ENCODE peak calls at places on chromosomes 7 and 10, in five cellular contexts. One of them, this sample, is unnamed.

GRCh38 chr10:78260141-78260540 is 226.5 kb downstream of the RPS24 start:
- DNase-seq in AG04450: no peak
- DNase-seq in psoas muscle: no peak
- DNase-seq in ascending aorta: no peak
- DNase-seq in upper lobe of right lung: no peak
- DNase-seq in this sample: no peak

GRCh38 chr10:98170249-98171117 is 36.0 kb downstream of the R3HCC1L start:
- DNase-seq in upper lobe of right lung: no peak
- DNase-seq in psoas muscle: no peak
- DNase-seq in AG04450: peak
- DNase-seq in ascending aorta: no peak
- DNase-seq in this sample: peak

GRCh38 chr7:153022796-153023592 is 263.4 kb downstream of the ACTR3B start:
- DNase-seq in upper lobe of right lung: no peak
- DNase-seq in psoas muscle: no peak
- DNase-seq in AG04450: no peak
- DNase-seq in ascending aorta: no peak
- DNase-seq in this sample: no peak

GRCh38 chr7:2082357-2083038 is 150.2 kb downstream of the MAD1L1 start:
- DNase-seq in upper lobe of right lung: no peak
- DNase-seq in AG04450: peak
- DNase-seq in ascending aorta: no peak
- DNase-seq in psoas muscle: no peak
- DNase-seq in this sample: no peak

GRCh38 chr7:33946094-33946699 is 40.9 kb downstream of the BMPER start:
- DNase-seq in AG04450: no peak
- DNase-seq in upper lobe of right lung: no peak
- DNase-seq in psoas muscle: no peak
- DNase-seq in ascending aorta: no peak
- DNase-seq in this sample: no peak

GRCh38 chr10:78162867-78163266 is 129.2 kb downstream of the RPS24 start:
- DNase-seq in ascending aorta: no peak
- DNase-seq in AG04450: no peak
- DNase-seq in upper lobe of right lung: no peak
- DNase-seq in psoas muscle: no peak
- DNase-seq in this sample: no peak

GRCh38 chr7:130904031-130904757 is 170.2 kb upstream of the KLF14 start:
- DNase-seq in ascending aorta: no peak
- DNase-seq in psoas muscle: peak
- DNase-seq in upper lobe of right lung: no peak
- DNase-seq in AG04450: peak
- DNase-seq in this sample: no peak

GRCh38 chr7:584122-584465 is 64.4 kb upstream of the PDGFA start:
- DNase-seq in upper lobe of right lung: no peak
- DNase-seq in ascending aorta: no peak
- DNase-seq in AG04450: no peak
- DNase-seq in psoas muscle: peak
- DNase-seq in this sample: no peak

GRCh38 chr7:42624471-42624870 is 287.4 kb downstream of the C7orf25 start:
- DNase-seq in AG04450: no peak
- DNase-seq in psoas muscle: no peak
- DNase-seq in ascending aorta: no peak
- DNase-seq in upper lobe of right lung: no peak
- DNase-seq in this sample: no peak

GRCh38 chr10:60733189-60733815 is 45.0 kb upstream of the CDK1 start:
- DNase-seq in upper lobe of right lung: peak
- DNase-seq in psoas muscle: peak
- DNase-seq in AG04450: no peak
- DNase-seq in ascending aorta: no peak
- DNase-seq in this sample: no peak

GRCh38 chr10:3869036-3869435 is 84.0 kb upstream of the KLF6 start:
- DNase-seq in psoas muscle: no peak
- DNase-seq in ascending aorta: no peak
- DNase-seq in upper lobe of right lung: no peak
- DNase-seq in AG04450: no peak
- DNase-seq in this sample: no peak

GRCh38 chr10:121262774-121263406 is 335.4 kb downstream of the FGFR2 start:
- DNase-seq in AG04450: no peak
- DNase-seq in upper lobe of right lung: no peak
- DNase-seq in psoas muscle: no peak
- DNase-seq in ascending aorta: no peak
- DNase-seq in this sample: no peak

GRCh38 chr7:13448243-13448642 is 541.2 kb downstream of the ETV1 start:
- DNase-seq in ascending aorta: no peak
- DNase-seq in AG04450: no peak
- DNase-seq in psoas muscle: no peak
- DNase-seq in upper lobe of right lung: no peak
- DNase-seq in this sample: no peak

GRCh38 chr10:79488870-79489269 is 23.5 kb upstream of the EIF5AL1 start:
- DNase-seq in psoas muscle: no peak
- DNase-seq in AG04450: no peak
- DNase-seq in ascending aorta: no peak
- DNase-seq in upper lobe of right lung: no peak
- DNase-seq in this sample: no peak

GRCh38 chr10:92009445-92009844 is 85.9 kb downstream of the BTAF1 start:
- DNase-seq in upper lobe of right lung: no peak
- DNase-seq in AG04450: no peak
- DNase-seq in ascending aorta: no peak
- DNase-seq in psoas muscle: no peak
- DNase-seq in this sample: no peak

GRCh38 chr7:81925530-81925929 is 155.7 kb upstream of the HGF start:
- DNase-seq in AG04450: no peak
- DNase-seq in ascending aorta: no peak
- DNase-seq in psoas muscle: no peak
- DNase-seq in upper lobe of right lung: no peak
- DNase-seq in this sample: no peak

GRCh38 chr7:33640732-33641131 is 264.6 kb upstream of the BMPER start:
- DNase-seq in AG04450: no peak
- DNase-seq in upper lobe of right lung: no peak
- DNase-seq in ascending aorta: no peak
- DNase-seq in psoas muscle: no peak
- DNase-seq in this sample: no peak

GRCh38 chr7:151699920-151700319 is 177.0 kb downstream of the PRKAG2 start:
- DNase-seq in psoas muscle: no peak
- DNase-seq in AG04450: no peak
- DNase-seq in upper lobe of right lung: no peak
- DNase-seq in ascending aorta: no peak
- DNase-seq in this sample: no peak

GRCh38 chr10:20897146-20897834 is at the start of gene NEBL:
- DNase-seq in AG04450: no peak
- DNase-seq in upper lobe of right lung: no peak
- DNase-seq in ascending aorta: no peak
- DNase-seq in psoas muscle: no peak
- DNase-seq in this sample: no peak

GRCh38 chr7:30434140-30434799 is 44.3 kb downstream of the NOD1 start:
- DNase-seq in ascending aorta: no peak
- DNase-seq in AG04450: no peak
- DNase-seq in psoas muscle: no peak
- DNase-seq in upper lobe of right lung: no peak
- DNase-seq in this sample: no peak

GRCh38 chr7:108452707-108453106 is 3.5 kb downstream of the NRCAM start:
- DNase-seq in ascending aorta: no peak
- DNase-seq in upper lobe of right lung: no peak
- DNase-seq in AG04450: no peak
- DNase-seq in psoas muscle: no peak
- DNase-seq in this sample: peak

GRCh38 chr10:70693619-70694286 is 21.4 kb downstream of the ADAMTS14 start:
- DNase-seq in AG04450: peak
- DNase-seq in upper lobe of right lung: no peak
- DNase-seq in ascending aorta: no peak
- DNase-seq in psoas muscle: peak
- DNase-seq in this sample: no peak

GRCh38 chr10:112375721-112376577 is 2.0 kb downstream of the ACSL5 start:
- DNase-seq in psoas muscle: peak
- DNase-seq in AG04450: no peak
- DNase-seq in ascending aorta: no peak
- DNase-seq in upper lobe of right lung: peak
- DNase-seq in this sample: peak

GRCh38 chr7:135808206-135808605 is 59.6 kb upstream of the FAM180A start:
- DNase-seq in ascending aorta: no peak
- DNase-seq in AG04450: no peak
- DNase-seq in psoas muscle: peak
- DNase-seq in upper lobe of right lung: no peak
- DNase-seq in this sample: no peak

GRCh38 chr10:34492081-34492480 is 323.0 kb downstream of the PARD3 start:
- DNase-seq in upper lobe of right lung: no peak
- DNase-seq in psoas muscle: no peak
- DNase-seq in ascending aorta: no peak
- DNase-seq in AG04450: no peak
- DNase-seq in this sample: no peak

GRCh38 chr7:138880881-138881577 is 83.0 kb upstream of the ATP6V0A4 start:
- DNase-seq in AG04450: no peak
- DNase-seq in upper lobe of right lung: no peak
- DNase-seq in psoas muscle: peak
- DNase-seq in ascending aorta: no peak
- DNase-seq in this sample: no peak

GRCh38 chr10:10872706-10873276 is 144.9 kb upstream of the CELF2 start:
- DNase-seq in upper lobe of right lung: no peak
- DNase-seq in ascending aorta: no peak
- DNase-seq in psoas muscle: no peak
- DNase-seq in AG04450: no peak
- DNase-seq in this sample: no peak

GRCh38 chr10:76640765-76641164 is 996.8 kb downstream of the KCNMA1 start:
- DNase-seq in AG04450: peak
- DNase-seq in ascending aorta: no peak
- DNase-seq in upper lobe of right lung: no peak
- DNase-seq in psoas muscle: no peak
- DNase-seq in this sample: no peak

GRCh38 chr10:104322416-104322782 is 15.9 kb downstream of the ITPRIP start:
- DNase-seq in upper lobe of right lung: no peak
- DNase-seq in ascending aorta: no peak
- DNase-seq in psoas muscle: no peak
- DNase-seq in AG04450: no peak
- DNase-seq in this sample: no peak

GRCh38 chr7:27122075-27122910 is 8.3 kb downstream of the HOXA4 start:
- DNase-seq in ascending aorta: no peak
- DNase-seq in upper lobe of right lung: no peak
- DNase-seq in AG04450: no peak
- DNase-seq in psoas muscle: no peak
- DNase-seq in this sample: no peak

GRCh38 chr10:6204341-6205191 is 1.8 kb downstream of the PFKFB3 start:
- DNase-seq in ascending aorta: peak
- DNase-seq in psoas muscle: peak
- DNase-seq in AG04450: no peak
- DNase-seq in upper lobe of right lung: peak
- DNase-seq in this sample: no peak

GRCh38 chr7:149865437-149865836 is 8.3 kb upstream of the ATP6V0E2 start:
- DNase-seq in ascending aorta: no peak
- DNase-seq in upper lobe of right lung: no peak
- DNase-seq in AG04450: no peak
- DNase-seq in psoas muscle: no peak
- DNase-seq in this sample: no peak
- H3K4me3 ChIP-seq in ascending aorta: no peak
- H3K4me3 ChIP-seq in upper lobe of right lung: no peak
- H3K4me3 ChIP-seq in AG04450: no peak
- H3K4me3 ChIP-seq in psoas muscle: no peak
- H3K4me3 ChIP-seq in this sample: no peak

GRCh38 chr7:103296901-103297836 is at the start of gene PMPCB:
- DNase-seq in ascending aorta: peak
- DNase-seq in psoas muscle: peak
- DNase-seq in AG04450: peak
- DNase-seq in upper lobe of right lung: peak
- DNase-seq in this sample: peak
- TF ChIP-seq CTCF in ascending aorta: peak
- TF ChIP-seq CTCF in psoas muscle: peak
- TF ChIP-seq CTCF in AG04450: peak
- TF ChIP-seq CTCF in upper lobe of right lung: peak
- TF ChIP-seq CTCF in this sample: peak

DNA sequence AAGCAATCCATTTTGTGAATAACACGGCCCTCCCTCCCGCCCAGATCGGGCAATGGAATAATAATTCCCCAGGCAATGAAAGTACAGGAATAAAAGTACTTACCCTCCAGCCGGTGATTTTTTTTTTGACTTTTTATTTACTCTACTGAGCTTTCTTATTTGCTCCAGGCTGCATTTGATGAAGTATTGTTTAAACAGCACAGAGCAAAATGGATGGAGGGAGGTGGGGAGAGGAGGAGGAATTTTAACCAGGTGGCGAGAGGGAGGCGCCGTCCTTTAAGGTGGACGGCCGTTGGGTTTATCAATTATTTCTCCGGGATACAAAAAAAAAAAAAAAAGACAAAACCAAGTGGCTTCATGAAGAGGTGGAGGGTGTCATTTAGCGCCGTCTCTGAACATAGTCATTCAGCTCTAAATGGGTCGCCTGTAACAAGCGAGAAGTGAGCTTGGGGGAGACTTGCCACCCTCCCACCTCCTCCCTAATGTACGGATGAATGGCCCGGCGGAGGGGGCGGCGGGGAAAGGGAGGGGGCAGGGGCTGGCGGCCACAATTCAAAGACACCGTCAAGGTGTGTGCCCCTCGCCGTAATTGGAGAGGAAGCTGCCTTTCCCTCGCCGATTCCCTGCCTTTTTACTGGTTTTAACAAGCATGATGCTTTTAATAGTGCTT is 120.4 kb downstream of the BUB3 start:
- DNase-seq in psoas muscle: no peak
- DNase-seq in upper lobe of right lung: no peak
- DNase-seq in AG04450: no peak
- DNase-seq in ascending aorta: no peak
- DNase-seq in this sample: no peak
- H3K4me3 ChIP-seq in psoas muscle: no peak
- H3K4me3 ChIP-seq in upper lobe of right lung: peak
- H3K4me3 ChIP-seq in AG04450: no peak
- H3K4me3 ChIP-seq in ascending aorta: no peak
- H3K4me3 ChIP-seq in this sample: no peak

GRCh38 chr7:40757097-40757496 is 622.3 kb downstream of the SUGCT start:
- DNase-seq in upper lobe of right lung: no peak
- DNase-seq in psoas muscle: no peak
- DNase-seq in ascending aorta: no peak
- DNase-seq in AG04450: no peak
- DNase-seq in this sample: no peak

GRCh38 chr7:40755438-40755837 is 620.6 kb downstream of the SUGCT start:
- DNase-seq in upper lobe of right lung: no peak
- DNase-seq in AG04450: no peak
- DNase-seq in psoas muscle: no peak
- DNase-seq in ascending aorta: no peak
- DNase-seq in this sample: no peak

GRCh38 chr7:40760997-40761396 is 626.2 kb downstream of the SUGCT start:
- DNase-seq in psoas muscle: no peak
- DNase-seq in AG04450: no peak
- DNase-seq in upper lobe of right lung: no peak
- DNase-seq in ascending aorta: no peak
- DNase-seq in this sample: no peak

GRCh38 chr7:40760293-40760964 is 625.6 kb downstream of the SUGCT start:
- DNase-seq in AG04450: no peak
- DNase-seq in upper lobe of right lung: no peak
- DNase-seq in psoas muscle: no peak
- DNase-seq in ascending aorta: no peak
- DNase-seq in this sample: no peak

GRCh38 chr7:40758590-40758989 is 623.8 kb downstream of the SUGCT start:
- DNase-seq in ascending aorta: no peak
- DNase-seq in psoas muscle: no peak
- DNase-seq in upper lobe of right lung: no peak
- DNase-seq in AG04450: no peak
- DNase-seq in this sample: no peak
- TF ChIP-seq CTCF in ascending aorta: no peak
- TF ChIP-seq CTCF in psoas muscle: no peak
- TF ChIP-seq CTCF in upper lobe of right lung: no peak
- TF ChIP-seq CTCF in AG04450: no peak
- TF ChIP-seq CTCF in this sample: no peak

This sample was measured in GM12864.